ENCODE peak calls at places on chromosomes 16 and 17, in five cellular contexts. One of them, this sample, is unnamed.

GRCh38 chr17:50961282-50962220 is 95.4 kb upstream of the TOB1 start:
- DNase-seq in vagina: no peak
- DNase-seq in fibroblast of mammary gland: no peak
- DNase-seq in WTC11: no peak
- DNase-seq in NCI-H748 treated with DMSO at 0.1 percent for 48 hours: no peak
- DNase-seq in this sample: no peak

GRCh38 chr16:87145181-87146176 is 171.7 kb downstream of the C16orf95 start:
- DNase-seq in vagina: no peak
- DNase-seq in WTC11: no peak
- DNase-seq in NCI-H748 treated with DMSO at 0.1 percent for 48 hours: no peak
- DNase-seq in fibroblast of mammary gland: peak
- DNase-seq in this sample: peak

GRCh38 chr17:50149425-50150353 is 788 bp downstream of the PPP1R9B start:
- DNase-seq in NCI-H748 treated with DMSO at 0.1 percent for 48 hours: peak
- DNase-seq in WTC11: no peak
- DNase-seq in vagina: no peak
- DNase-seq in fibroblast of mammary gland: peak
- DNase-seq in this sample: peak

GRCh38 chr17:3935825-3936355 is 19.6 kb upstream of the P2RX1 start:
- DNase-seq in WTC11: no peak
- DNase-seq in NCI-H748 treated with DMSO at 0.1 percent for 48 hours: no peak
- DNase-seq in fibroblast of mammary gland: peak
- DNase-seq in vagina: no peak
- DNase-seq in this sample: no peak

GRCh38 chr17:76446449-76447231 is 6.3 kb downstream of the UBE2O start:
- DNase-seq in NCI-H748 treated with DMSO at 0.1 percent for 48 hours: no peak
- DNase-seq in fibroblast of mammary gland: peak
- DNase-seq in WTC11: no peak
- DNase-seq in vagina: no peak
- DNase-seq in this sample: peak

GRCh38 chr17:2235792-2236365 is 67.7 kb downstream of the SMG6 start:
- DNase-seq in vagina: no peak
- DNase-seq in NCI-H748 treated with DMSO at 0.1 percent for 48 hours: no peak
- DNase-seq in WTC11: no peak
- DNase-seq in fibroblast of mammary gland: peak
- DNase-seq in this sample: no peak

GRCh38 chr17:60905709-60906108 is 228.1 kb downstream of the BCAS3 start:
- DNase-seq in vagina: no peak
- DNase-seq in fibroblast of mammary gland: no peak
- DNase-seq in WTC11: no peak
- DNase-seq in NCI-H748 treated with DMSO at 0.1 percent for 48 hours: no peak
- DNase-seq in this sample: no peak

GRCh38 chr16:66972983-66973382 is 11.9 kb downstream of the CES3 start:
- DNase-seq in fibroblast of mammary gland: no peak
- DNase-seq in vagina: no peak
- DNase-seq in WTC11: no peak
- DNase-seq in NCI-H748 treated with DMSO at 0.1 percent for 48 hours: no peak
- DNase-seq in this sample: no peak

GRCh38 chr17:38428643-38429371 is 543 bp downstream of the ARHGAP23 start:
- DNase-seq in NCI-H748 treated with DMSO at 0.1 percent for 48 hours: no peak
- DNase-seq in fibroblast of mammary gland: peak
- DNase-seq in WTC11: no peak
- DNase-seq in vagina: no peak
- DNase-seq in this sample: peak

GRCh38 chr16:74607310-74607966 is 524 bp upstream of the GLG1 start:
- DNase-seq in vagina: no peak
- DNase-seq in NCI-H748 treated with DMSO at 0.1 percent for 48 hours: no peak
- DNase-seq in WTC11: no peak
- DNase-seq in fibroblast of mammary gland: no peak
- DNase-seq in this sample: no peak